ENCODE peak calls at places on chromosomes 16 and 17, in four cellular contexts. G is transverse colon, N is ovary, B is GM12878. H is an unnamed sample.

GRCh38 chr16:2741168-2741567 is 11.3 kb upstream of the SRRM2 start:
- DNase-seq in N (no peak), G (no peak), B (no peak), H (no peak)

GRCh38 chr17:40499551-40500189 is 1.8 kb downstream of the TNS4 start:
- DNase-seq in G (peak; percentile 92), B (no peak), N (peak; percentile 84), H (peak; percentile 76)

GRCh38 chr17:67434061-67434525 is 57.0 kb downstream of the PITPNC1 start:
- DNase-seq in G (peak; percentile 33), B (no peak), N (no peak), H (no peak)

GRCh38 chr16:81821422-81822128 is 42.5 kb downstream of the PLCG2 start:
- DNase-seq in B (peak; percentile 90), N (no peak), G (peak; percentile 33), H (no peak)

GRCh38 chr17:29376667-29377268 is 13.4 kb upstream of the TAOK1 start:
- DNase-seq in N (no peak), G (no peak), B (no peak), H (no peak)

GRCh38 chr17:2563061-2563460 is 30.4 kb upstream of the PAFAH1B1 start:
- DNase-seq in G (no peak), B (no peak), N (no peak), H (no peak)

GRCh38 chr16:11004351-11004750 is 60.0 kb downstream of the CLEC16A start:
- DNase-seq in B (no peak), N (no peak), G (no peak), H (no peak)

GRCh38 chr16:68291227-68291626 is 19.5 kb downstream of the SLC7A6OS start:
- DNase-seq in G (no peak), B (no peak), N (no peak), H (no peak)

GRCh38 chr16:77674888-77675287 is 47.4 kb upstream of the NUDT7 start:
- DNase-seq in G (no peak), N (no peak), B (no peak), H (no peak)

GRCh38 chr17:9768381-9768934 is 22.9 kb downstream of the DHRS7C start:
- DNase-seq in G (no peak), N (no peak), B (no peak), H (no peak)

GRCh38 chr16:52050418-52050817 is 496.5 kb downstream of the TOX3 start:
- DNase-seq in N (no peak), B (no peak), G (no peak), H (no peak)

GRCh38 chr17:47751471-47751870 is 18.4 kb downstream of the TBX21 start:
- DNase-seq in B (no peak), G (no peak), N (no peak), H (no peak)

GRCh38 chr16:66197668-66198278 is 168.7 kb upstream of the CDH5 start:
- DNase-seq in B (no peak), N (no peak), G (no peak), H (no peak)

GRCh38 chr16:14307623-14308356 is 236.7 kb downstream of the MRTFB start:
- DNase-seq in G (no peak), N (no peak), B (no peak), H (no peak)

GRCh38 chr17:59371426-59372099 is 40.1 kb downstream of the YPEL2 start:
- DNase-seq in B (no peak), N (no peak), G (peak; percentile 37), H (peak; percentile 60)

DNA sequence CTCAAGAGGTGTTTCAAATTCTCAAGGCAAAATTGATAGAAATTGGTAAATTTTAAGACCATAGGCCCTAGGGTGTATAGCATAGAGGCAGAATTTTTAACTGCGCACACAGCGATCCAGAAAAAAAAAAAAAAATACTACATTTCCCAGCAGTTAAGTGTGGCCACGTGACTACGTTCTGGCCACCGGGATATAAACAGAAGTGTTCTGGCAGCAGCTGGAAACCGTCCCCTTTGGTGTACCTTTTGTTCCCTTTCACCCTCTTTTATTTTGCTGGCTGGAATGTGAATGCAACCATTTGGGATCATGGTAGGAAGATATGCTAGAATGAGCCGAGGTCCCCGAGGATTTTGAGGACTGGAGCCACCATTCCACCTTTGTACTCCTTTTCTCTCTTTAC is 52.7 kb upstream of the AKAP1 start:
- DNase-seq in N (no peak), G (peak; percentile 70), B (no peak), H (no peak)
- H3K27ac ChIP-seq in N (peak overlapping the region; percentile 11), G (peak overlapping the region; percentile 88), B (no peak overlapping the region), H (peak overlapping the region; percentile 42)

GRCh38 chr16:57630402-57630787 is 2.0 kb downstream of the ADGRG1 start:
- DNase-seq in G (no peak), B (no peak), N (no peak), H (no peak)
- H3K4me1 ChIP-seq in G (peaks cover 21% of the 10 kb centered on the region), B (no peaks in the 10 kb centered on the region), N (peaks cover 5% of the 10 kb centered on the region), H (no peaks in the 10 kb centered on the region)

GRCh38 chr16:86755571-86756006 is 177.2 kb downstream of the FOXL1 start:
- DNase-seq in G (no peak), N (no peak), B (no peak), H (peak; percentile 32)
- TF ChIP-seq EP300 in G (no peak), N (no peak), B (no peak), H (no peak)

GRCh38 chr17:31582151-31582907 is 190.9 kb downstream of the RAB11FIP4 start:
- DNase-seq in B (peak; percentile 32), N (peak; percentile 51), G (peak; percentile 52), H (no peak)

GRCh38 chr17:31581491-31581890 is 190.0 kb downstream of the RAB11FIP4 start:
- DNase-seq in N (peak; percentile 70), B (no peak), G (no peak), H (no peak)

GRCh38 chr17:31581022-31581483 is 189.6 kb downstream of the RAB11FIP4 start:
- DNase-seq in N (peak; percentile 78), B (no peak), G (peak; percentile 59), H (no peak)

GRCh38 chr17:31580331-31581021 is 189.0 kb downstream of the RAB11FIP4 start:
- DNase-seq in B (no peak), G (no peak), N (no peak), H (no peak)

DNA sequence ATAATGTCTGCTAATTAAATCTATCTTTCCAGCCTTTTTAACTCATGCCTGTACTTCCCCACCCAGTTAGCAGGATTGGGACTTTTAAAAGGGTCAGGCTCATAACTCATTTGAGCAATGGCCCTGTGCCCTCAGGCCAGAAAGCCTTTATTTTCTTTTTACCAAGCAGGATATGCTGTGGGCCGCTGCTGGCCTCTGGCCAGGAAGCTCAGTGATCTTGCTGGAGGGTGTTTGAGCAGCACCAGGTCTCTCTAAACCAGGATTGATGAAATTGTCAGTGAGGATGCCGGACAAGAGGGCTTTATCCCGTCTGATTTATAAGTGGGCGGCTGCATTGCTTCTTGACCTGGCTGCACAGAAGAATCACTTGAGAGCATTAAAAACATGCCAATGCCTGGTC is 187.8 kb downstream of the RAB11FIP4 start:
- DNase-seq in B (no peak), G (no peak), N (peak; percentile 57), H (no peak)
- H3K27ac ChIP-seq in B (no peak overlapping the region), G (no peak overlapping the region), N (no peak overlapping the region), H (no peak overlapping the region)

DNA sequence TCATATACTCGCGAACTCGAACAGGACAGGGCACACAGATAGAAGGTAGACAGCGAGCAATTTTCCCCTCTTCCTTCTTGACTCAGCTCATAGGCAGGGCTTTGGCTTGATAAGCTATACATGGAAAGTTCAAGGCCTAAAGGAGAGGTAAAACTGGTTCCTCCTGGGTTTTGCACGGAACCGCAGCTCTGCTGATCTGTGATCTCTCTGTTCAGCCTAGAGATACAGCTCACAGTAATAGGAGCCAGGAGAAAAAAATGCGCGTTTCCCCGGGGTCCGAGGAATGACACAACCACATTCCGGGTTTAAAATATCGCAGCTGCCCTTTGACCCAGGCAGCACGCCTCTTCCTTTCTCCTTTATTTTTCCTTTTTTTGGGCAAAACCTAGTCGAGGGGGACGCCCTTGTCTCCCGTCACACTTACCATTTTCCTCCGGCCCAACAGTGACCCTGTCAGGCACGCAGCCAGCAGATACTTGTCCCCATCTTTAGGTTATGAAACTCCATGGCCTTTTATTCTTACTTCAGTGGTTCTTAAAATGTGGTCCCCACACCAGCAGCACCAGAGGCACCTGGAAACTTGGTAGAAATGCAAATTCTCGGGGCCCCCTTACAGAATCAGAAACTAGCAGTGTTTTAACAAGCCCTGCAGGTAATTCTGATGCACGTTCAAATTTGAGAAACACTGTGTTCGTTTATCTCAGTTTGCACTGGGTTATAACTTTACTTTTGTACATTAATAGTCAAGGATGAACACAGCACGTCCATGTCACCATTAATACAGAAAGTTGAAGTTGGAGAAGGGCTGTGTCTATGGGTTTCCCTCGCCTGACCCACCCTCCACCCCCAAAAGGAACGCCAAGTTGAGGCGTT is 1.5 kb upstream of the LASP1 start:
- DNase-seq in G (peak; percentile 56), B (peak; percentile 51), N (peak; percentile 71), H (peak; percentile 64)
- H3K4me1 ChIP-seq in G (peaks cover 39% of the 10 kb centered on the region), B (peaks cover 22% of the 10 kb centered on the region), N (peaks cover 13% of the 10 kb centered on the region), H (peaks cover 25% of the 10 kb centered on the region)

GRCh38 chr17:7242717-7243576 is 698 bp upstream of the GABARAP start:
- DNase-seq in G (peak; percentile 97), N (peak; percentile 98), B (peak; percentile 81), H (peak; percentile 98)
- TF ChIP-seq EP300 in G (peak; percentile 60), N (peak; percentile 89), B (no peak), H (peak; percentile 99)

GRCh38 chr17:82602986-82603385 is 45.3 kb downstream of the WDR45B start:
- DNase-seq in B (peak; percentile 21), N (no peak), G (no peak), H (no peak)
- H3K27ac ChIP-seq in B (no peak overlapping the region), N (peak overlapping the region; percentile 48), G (peak overlapping the region; percentile 74), H (peak overlapping the region; percentile 67)

DNA sequence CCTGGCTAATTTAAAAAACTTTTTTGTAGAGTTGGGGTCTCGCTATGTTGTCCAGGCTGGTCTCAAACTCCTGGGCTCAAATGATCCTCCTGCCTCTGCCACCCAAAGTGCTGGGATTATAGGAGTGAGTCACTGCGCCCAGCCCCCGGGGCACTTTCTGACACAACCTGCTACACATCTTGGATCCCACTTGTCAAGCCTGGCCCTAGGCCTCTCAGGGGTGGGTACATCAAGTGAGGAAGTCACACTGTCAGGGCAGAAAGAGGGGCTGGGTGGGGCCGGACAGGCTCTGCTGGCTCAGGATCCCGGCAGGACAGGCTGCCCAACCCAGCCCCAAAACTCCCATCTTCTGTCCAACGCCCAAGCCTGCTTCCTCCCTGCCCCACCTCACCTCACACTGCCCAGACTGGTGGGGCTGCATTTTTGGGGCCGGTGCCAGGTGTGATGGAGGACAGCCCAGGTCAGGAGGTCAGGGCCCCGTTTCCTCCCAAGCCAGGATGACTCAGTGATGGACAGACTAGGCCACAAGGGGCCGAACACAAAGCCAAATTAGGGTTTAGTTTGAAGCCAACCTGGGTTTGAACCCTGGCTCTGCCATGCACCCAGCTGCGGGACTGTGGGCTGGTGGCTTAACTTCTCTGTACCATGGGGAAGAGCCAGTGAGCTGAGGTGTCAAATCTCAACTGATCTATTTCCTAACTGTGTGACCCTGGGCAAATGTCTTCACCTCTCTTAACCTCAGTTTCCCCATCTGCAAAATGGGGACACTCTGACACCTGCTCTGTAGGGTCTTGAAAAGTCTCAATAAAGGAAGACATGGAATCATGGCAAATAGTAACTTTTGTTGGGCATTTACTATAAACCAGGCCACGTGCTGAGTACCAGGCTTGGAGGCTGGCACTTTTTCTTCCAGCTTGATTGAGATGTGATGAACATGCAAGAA is 8.9 kb upstream of the PPL start:
- DNase-seq in B (no peak), G (no peak), N (peak; percentile 62), H (peak; percentile 41)
- H3K4me1 ChIP-seq in B (no peaks in the 10 kb centered on the region), G (peaks cover 35% of the 10 kb centered on the region), N (peaks cover 29% of the 10 kb centered on the region), H (peaks cover 34% of the 10 kb centered on the region)

GRCh38 chr16:83743241-83743640 is 64.5 kb upstream of the HSBP1 start:
- DNase-seq in B (no peak), N (no peak), G (no peak), H (no peak)
- TF ChIP-seq EP300 in B (no peak), N (no peak), G (no peak), H (no peak)